ENCODE peak calls at places on chromosome 1, in four cellular contexts. One of them, this sample, is unnamed.

GRCh38 chr1:38077523-38078147 is 31.0 kb upstream of the POU3F1 start:
- DNase-seq in neural progenitor cell: no peak
- DNase-seq in fibroblast of lung: peak
- DNase-seq in H1: no peak
- DNase-seq in this sample: no peak

GRCh38 chr1:99560192-99561040 is 85.5 kb upstream of the PALMD start:
- DNase-seq in neural progenitor cell: no peak
- DNase-seq in fibroblast of lung: no peak
- DNase-seq in H1: no peak
- DNase-seq in this sample: no peak

GRCh38 chr1:107004421-107004820 is 52.1 kb upstream of the PRMT6 start:
- DNase-seq in neural progenitor cell: no peak
- DNase-seq in fibroblast of lung: peak
- DNase-seq in H1: no peak
- DNase-seq in this sample: no peak

GRCh38 chr1:200351826-200352549 is 57.8 kb downstream of the ZNF281 start:
- DNase-seq in neural progenitor cell: no peak
- DNase-seq in fibroblast of lung: peak
- DNase-seq in H1: no peak
- DNase-seq in this sample: no peak

GRCh38 chr1:65059930-65060538 is 88.0 kb upstream of the AK4 start:
- DNase-seq in neural progenitor cell: peak
- DNase-seq in fibroblast of lung: peak
- DNase-seq in H1: no peak
- DNase-seq in this sample: no peak

GRCh38 chr1:70504821-70505193 is 93.7 kb downstream of the CTH start:
- DNase-seq in neural progenitor cell: no peak
- DNase-seq in fibroblast of lung: peak
- DNase-seq in H1: no peak
- DNase-seq in this sample: no peak

GRCh38 chr1:236063919-236064673 is 794 bp downstream of the NID1 start:
- DNase-seq in neural progenitor cell: peak
- DNase-seq in fibroblast of lung: peak
- DNase-seq in H1: peak
- DNase-seq in this sample: peak

GRCh38 chr1:58155418-58156123 is 391.0 kb downstream of the OMA1 start:
- DNase-seq in neural progenitor cell: peak
- DNase-seq in fibroblast of lung: peak
- DNase-seq in H1: peak
- DNase-seq in this sample: no peak

GRCh38 chr1:175597969-175598765 is 145.2 kb downstream of the TNR start:
- DNase-seq in neural progenitor cell: no peak
- DNase-seq in fibroblast of lung: peak
- DNase-seq in H1: no peak
- DNase-seq in this sample: no peak

GRCh38 chr1:185404864-185405568 is 88.0 kb upstream of the IVNS1ABP start:
- DNase-seq in neural progenitor cell: no peak
- DNase-seq in fibroblast of lung: no peak
- DNase-seq in H1: no peak
- DNase-seq in this sample: no peak

GRCh38 chr1:16257968-16258367 is 21.0 kb upstream of the CPLANE2 start:
- DNase-seq in neural progenitor cell: no peak
- DNase-seq in fibroblast of lung: no peak
- DNase-seq in H1: no peak
- DNase-seq in this sample: no peak

GRCh38 chr1:244204004-244204403 is 152.9 kb downstream of the ZBTB18 start:
- DNase-seq in neural progenitor cell: no peak
- DNase-seq in fibroblast of lung: no peak
- DNase-seq in H1: no peak
- DNase-seq in this sample: peak

GRCh38 chr1:162641128-162641527 is 8.9 kb downstream of the DDR2 start:
- DNase-seq in neural progenitor cell: no peak
- DNase-seq in fibroblast of lung: no peak
- DNase-seq in H1: no peak
- DNase-seq in this sample: no peak

GRCh38 chr1:103190746-103191145 is 82.4 kb upstream of the COL11A1 start:
- DNase-seq in neural progenitor cell: no peak
- DNase-seq in fibroblast of lung: no peak
- DNase-seq in H1: no peak
- DNase-seq in this sample: no peak

GRCh38 chr1:205706601-205707502 is 26.5 kb upstream of the SLC45A3 start:
- DNase-seq in neural progenitor cell: no peak
- DNase-seq in fibroblast of lung: peak
- DNase-seq in H1: no peak
- DNase-seq in this sample: peak

GRCh38 chr1:226497991-226498689 is 50.4 kb upstream of the STUM start:
- DNase-seq in neural progenitor cell: peak
- DNase-seq in fibroblast of lung: no peak
- DNase-seq in H1: no peak
- DNase-seq in this sample: no peak

DNA sequence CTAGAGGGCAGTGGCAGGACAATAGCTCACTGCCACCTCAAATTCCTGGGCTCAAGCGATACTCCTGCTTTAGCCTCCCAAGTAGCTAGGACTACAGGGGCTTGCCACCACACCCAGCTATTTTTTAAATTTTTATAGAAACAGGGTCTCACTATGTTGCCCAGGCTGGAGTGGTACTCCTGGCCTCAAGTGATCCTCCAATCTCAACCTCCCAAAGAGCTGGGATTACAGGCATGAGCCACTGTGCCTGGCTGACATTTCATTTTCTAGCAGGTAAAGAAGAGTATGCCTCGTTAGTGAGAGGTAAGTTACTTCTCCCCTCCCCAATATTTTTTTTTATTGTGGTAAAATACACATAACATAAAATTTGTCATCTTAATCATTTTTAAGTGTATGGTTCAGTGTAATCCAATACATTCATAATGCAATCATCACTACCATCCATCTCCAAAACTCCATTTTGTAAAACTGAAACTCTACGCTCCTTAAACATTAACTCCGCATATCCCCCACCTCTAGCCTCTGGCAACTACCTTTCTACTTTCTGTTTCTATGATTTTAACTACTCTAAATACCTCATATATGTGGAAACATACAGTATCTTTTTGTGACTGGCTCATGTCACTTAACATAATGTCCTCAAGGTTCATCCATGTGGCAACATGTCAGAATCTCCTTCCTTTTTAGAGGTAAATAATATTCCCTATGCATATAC is 22.4 kb downstream of the ZZZ3 start:
- DNase-seq in neural progenitor cell: no peak
- DNase-seq in fibroblast of lung: no peak
- DNase-seq in H1: no peak
- DNase-seq in this sample: no peak
- TF ChIP-seq CTCF in neural progenitor cell: no peak
- TF ChIP-seq CTCF in fibroblast of lung: no peak
- TF ChIP-seq CTCF in H1: no peak
- TF ChIP-seq CTCF in this sample: no peak

DNA sequence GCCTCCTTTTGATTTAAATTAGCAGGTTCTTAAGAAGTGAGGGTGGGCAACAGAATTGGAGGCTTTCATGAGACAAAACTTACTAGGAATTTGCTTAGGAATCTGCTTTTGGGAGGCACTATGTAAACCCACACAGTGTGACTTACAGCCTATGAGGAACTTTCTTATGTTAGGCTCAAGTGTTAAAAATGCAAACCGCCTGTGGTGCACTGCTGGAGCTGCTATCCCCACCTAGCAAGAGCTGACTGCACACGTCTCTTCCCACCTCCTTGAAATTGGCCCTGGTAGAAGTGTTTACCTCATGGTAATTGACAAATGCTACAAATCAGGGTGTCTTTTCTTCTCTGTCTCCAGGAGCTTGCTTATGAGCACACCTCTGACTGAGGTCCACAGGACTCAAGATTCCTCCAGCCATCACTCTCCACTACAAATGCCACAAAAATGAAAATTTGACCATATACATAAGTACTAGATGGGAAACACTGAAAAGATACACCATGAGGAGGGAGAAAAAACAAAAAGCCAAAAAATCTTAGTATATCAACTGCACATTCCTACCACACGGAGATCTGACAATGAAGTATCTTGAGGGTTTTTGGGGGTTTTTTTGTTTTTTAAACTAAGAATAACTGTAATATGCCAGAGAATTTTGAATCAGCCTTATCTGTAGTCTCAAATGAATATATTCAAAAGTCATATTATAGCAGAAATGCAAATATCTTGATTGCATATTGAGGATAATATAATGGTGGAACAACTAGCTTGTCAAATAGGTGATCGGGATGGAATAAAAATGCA is 18.2 kb upstream of the NPL start:
- DNase-seq in neural progenitor cell: no peak
- DNase-seq in fibroblast of lung: no peak
- DNase-seq in H1: no peak
- DNase-seq in this sample: no peak
- TF ChIP-seq CTCF in neural progenitor cell: peak
- TF ChIP-seq CTCF in fibroblast of lung: peak
- TF ChIP-seq CTCF in H1: no peak
- TF ChIP-seq CTCF in this sample: no peak

DNA sequence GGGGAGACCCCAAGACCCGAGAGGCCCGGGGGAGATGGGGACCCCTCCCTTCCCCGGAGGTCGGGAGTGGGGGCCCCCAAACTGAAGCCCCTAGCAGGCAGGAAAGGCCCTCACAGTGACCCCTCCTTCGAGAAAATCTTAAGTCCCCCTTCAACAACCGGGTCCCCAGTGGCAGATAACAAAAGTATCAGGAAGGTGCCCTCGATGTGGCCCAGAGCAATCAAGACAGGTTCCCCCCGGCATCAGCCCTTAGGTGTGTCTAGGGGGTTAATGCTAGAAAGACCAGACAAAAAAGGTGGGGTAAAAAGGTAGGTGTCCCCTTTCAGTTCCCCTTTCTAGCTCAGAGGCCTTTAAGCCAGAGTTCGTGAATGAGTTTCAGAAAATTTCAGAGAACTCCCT is 282 bp upstream of the ECE1 start:
- DNase-seq in neural progenitor cell: no peak
- DNase-seq in fibroblast of lung: no peak
- DNase-seq in H1: no peak
- DNase-seq in this sample: no peak
- TF ChIP-seq CTCF in neural progenitor cell: no peak
- TF ChIP-seq CTCF in fibroblast of lung: no peak
- TF ChIP-seq CTCF in H1: no peak
- TF ChIP-seq CTCF in this sample: no peak

GRCh38 chr1:33167650-33168447 is 14.0 kb downstream of the TRIM62 start:
- DNase-seq in neural progenitor cell: no peak
- DNase-seq in fibroblast of lung: no peak
- DNase-seq in H1: no peak
- DNase-seq in this sample: no peak
- TF ChIP-seq CTCF in neural progenitor cell: no peak
- TF ChIP-seq CTCF in fibroblast of lung: no peak
- TF ChIP-seq CTCF in H1: no peak
- TF ChIP-seq CTCF in this sample: no peak

DNA sequence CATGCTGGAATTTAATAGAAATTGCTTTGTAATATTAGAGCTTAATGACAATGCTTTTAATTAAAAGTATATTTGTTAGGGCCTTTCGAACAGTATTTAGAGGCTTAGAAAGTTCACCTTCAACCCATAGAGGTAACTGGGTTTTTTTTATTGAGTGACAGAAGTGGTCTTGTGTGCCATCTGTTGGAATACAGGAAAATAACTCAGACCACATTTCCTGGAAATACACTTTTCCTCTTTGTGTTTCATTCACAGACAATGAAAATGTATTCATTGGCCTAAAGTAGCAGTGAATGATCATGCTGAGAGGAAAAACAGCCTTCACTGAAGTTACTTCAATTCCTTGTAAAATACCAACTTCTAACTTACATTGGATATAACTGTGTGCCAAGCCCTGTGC is 83.6 kb upstream of the L1TD1 start:
- DNase-seq in neural progenitor cell: no peak
- DNase-seq in fibroblast of lung: no peak
- DNase-seq in H1: no peak
- DNase-seq in this sample: no peak
- TF ChIP-seq CTCF in neural progenitor cell: peak
- TF ChIP-seq CTCF in fibroblast of lung: no peak
- TF ChIP-seq CTCF in H1: no peak
- TF ChIP-seq CTCF in this sample: peak